ENCODE peak calls at places on chromosomes 1 and 21, in six cellular contexts. One of them, this sample, is unnamed.

GRCh38 chr1:23619299-23620188 is 60.2 kb upstream of the ID3 start:
- DNase-seq in ascending aorta: no peak
- DNase-seq in GM13976: peak
- DNase-seq in left kidney: peak
- DNase-seq in fibroblast of mammary gland: no peak
- DNase-seq in C1 segment of cervical spinal cord: no peak
- DNase-seq in this sample: peak

GRCh38 chr1:109777436-109777835 is 13.7 kb upstream of the EPS8L3 start:
- DNase-seq in ascending aorta: no peak
- DNase-seq in GM13976: no peak
- DNase-seq in left kidney: no peak
- DNase-seq in fibroblast of mammary gland: no peak
- DNase-seq in C1 segment of cervical spinal cord: no peak
- DNase-seq in this sample: no peak

GRCh38 chr1:54653036-54653435 is 11.4 kb downstream of the MROH7 start:
- DNase-seq in ascending aorta: no peak
- DNase-seq in GM13976: no peak
- DNase-seq in left kidney: no peak
- DNase-seq in fibroblast of mammary gland: no peak
- DNase-seq in C1 segment of cervical spinal cord: no peak
- DNase-seq in this sample: no peak

GRCh38 chr1:55120538-55120937 is 81.2 kb downstream of the PCSK9 start:
- DNase-seq in ascending aorta: no peak
- DNase-seq in GM13976: no peak
- DNase-seq in left kidney: no peak
- DNase-seq in fibroblast of mammary gland: no peak
- DNase-seq in C1 segment of cervical spinal cord: no peak
- DNase-seq in this sample: no peak

GRCh38 chr1:50644447-50645105 is 221.3 kb upstream of the DMRTA2 start:
- DNase-seq in ascending aorta: no peak
- DNase-seq in GM13976: no peak
- DNase-seq in left kidney: no peak
- DNase-seq in fibroblast of mammary gland: no peak
- DNase-seq in C1 segment of cervical spinal cord: no peak
- DNase-seq in this sample: no peak

GRCh38 chr21:43369596-43370090 is 57.3 kb downstream of the SIK1 start:
- DNase-seq in ascending aorta: no peak
- DNase-seq in GM13976: no peak
- DNase-seq in left kidney: no peak
- DNase-seq in fibroblast of mammary gland: no peak
- DNase-seq in C1 segment of cervical spinal cord: no peak
- DNase-seq in this sample: no peak

GRCh38 chr1:40711465-40712404 is 20.2 kb downstream of the NFYC start:
- DNase-seq in ascending aorta: no peak
- DNase-seq in GM13976: no peak
- DNase-seq in left kidney: no peak
- DNase-seq in fibroblast of mammary gland: peak
- DNase-seq in C1 segment of cervical spinal cord: no peak
- DNase-seq in this sample: no peak

GRCh38 chr1:182927693-182928433 is 25.1 kb downstream of the SHCBP1L start:
- DNase-seq in ascending aorta: no peak
- DNase-seq in GM13976: no peak
- DNase-seq in left kidney: no peak
- DNase-seq in fibroblast of mammary gland: no peak
- DNase-seq in C1 segment of cervical spinal cord: no peak
- DNase-seq in this sample: no peak

GRCh38 chr1:219324629-219325367 is 151.1 kb downstream of the LYPLAL1 start:
- DNase-seq in ascending aorta: no peak
- DNase-seq in GM13976: no peak
- DNase-seq in left kidney: no peak
- DNase-seq in fibroblast of mammary gland: peak
- DNase-seq in C1 segment of cervical spinal cord: no peak
- DNase-seq in this sample: no peak

GRCh38 chr1:24303600-24303999 is 15.6 kb upstream of the GRHL3 start:
- DNase-seq in ascending aorta: no peak
- DNase-seq in GM13976: no peak
- DNase-seq in left kidney: no peak
- DNase-seq in fibroblast of mammary gland: no peak
- DNase-seq in C1 segment of cervical spinal cord: no peak
- DNase-seq in this sample: no peak

GRCh38 chr1:1157426-1157913 is 16.2 kb upstream of the TTLL10 start:
- DNase-seq in ascending aorta: peak
- DNase-seq in GM13976: peak
- DNase-seq in left kidney: peak
- DNase-seq in fibroblast of mammary gland: peak
- DNase-seq in C1 segment of cervical spinal cord: peak
- DNase-seq in this sample: peak

GRCh38 chr1:160465123-160465522 is 57.9 kb downstream of the SLAMF6 start:
- DNase-seq in ascending aorta: no peak
- DNase-seq in GM13976: no peak
- DNase-seq in left kidney: no peak
- DNase-seq in fibroblast of mammary gland: no peak
- DNase-seq in C1 segment of cervical spinal cord: no peak
- DNase-seq in this sample: no peak

GRCh38 chr1:205042911-205043806 is at the start of gene CNTN2:
- DNase-seq in ascending aorta: no peak
- DNase-seq in GM13976: no peak
- DNase-seq in left kidney: peak
- DNase-seq in fibroblast of mammary gland: no peak
- DNase-seq in C1 segment of cervical spinal cord: peak
- DNase-seq in this sample: no peak

GRCh38 chr1:56326056-56326455 is 253.3 kb downstream of the PLPP3 start:
- DNase-seq in ascending aorta: no peak
- DNase-seq in GM13976: no peak
- DNase-seq in left kidney: no peak
- DNase-seq in fibroblast of mammary gland: no peak
- DNase-seq in C1 segment of cervical spinal cord: no peak
- DNase-seq in this sample: no peak

GRCh38 chr1:89254658-89255287 is 17.9 kb downstream of the GBP5 start:
- DNase-seq in ascending aorta: no peak
- DNase-seq in GM13976: no peak
- DNase-seq in left kidney: peak
- DNase-seq in fibroblast of mammary gland: no peak
- DNase-seq in C1 segment of cervical spinal cord: no peak
- DNase-seq in this sample: no peak

GRCh38 chr1:171883844-171884243 is 42.5 kb downstream of the DNM3 start:
- DNase-seq in ascending aorta: no peak
- DNase-seq in GM13976: no peak
- DNase-seq in left kidney: no peak
- DNase-seq in fibroblast of mammary gland: no peak
- DNase-seq in C1 segment of cervical spinal cord: no peak
- DNase-seq in this sample: no peak

GRCh38 chr1:53992085-53992874 is 25.7 kb downstream of the LDLRAD1 start:
- DNase-seq in ascending aorta: no peak
- DNase-seq in GM13976: no peak
- DNase-seq in left kidney: no peak
- DNase-seq in fibroblast of mammary gland: peak
- DNase-seq in C1 segment of cervical spinal cord: no peak
- DNase-seq in this sample: no peak